ENCODE peak calls at places on chromosome X, in five cellular contexts. F, C, H, Q and W are unnamed samples.

GRCh38 chrX:38048886-38049285 is 42.5 kb downstream of the SYTL5 start:
- DNase-seq in F (peak), C (no peak), H (no peak), Q (no peak), W (no peak)

GRCh38 chrX:54042609-54043010 is 1.7 kb downstream of the PHF8 start:
- DNase-seq in C (peak), F (peak), Q (no peak), H (peak), W (peak)

GRCh38 chrX:69993494-69993893 is 56.2 kb downstream of the AWAT2 start:
- DNase-seq in C (no peak), H (no peak), Q (no peak), F (no peak), W (no peak)

GRCh38 chrX:11429543-11430085 is 136.4 kb downstream of the AMELX start:
- DNase-seq in Q (no peak), F (no peak), C (no peak), H (peak), W (no peak)

GRCh38 chrX:154354013-154354412 is 20.4 kb downstream of the FLNA start:
- DNase-seq in Q (no peak), F (no peak), H (no peak), C (no peak), W (no peak)

GRCh38 chrX:63855896-63856295 is 70.9 kb upstream of the ARHGEF9 start:
- DNase-seq in C (peak), Q (no peak), H (peak), F (peak), W (no peak)

GRCh38 chrX:101550825-101551767 is 749 bp downstream of the ARMCX1 start:
- DNase-seq in C (peak), Q (no peak), F (peak), H (peak), W (no peak)

GRCh38 chrX:101260435-101260834 is 30.7 kb downstream of the TAF7L start:
- DNase-seq in Q (no peak), H (no peak), F (no peak), C (peak), W (peak)

GRCh38 chrX:39953879-39954278 is 143.9 kb downstream of the BCOR start:
- DNase-seq in H (peak), C (no peak), F (peak), Q (no peak), W (no peak)

GRCh38 chrX:112967341-112967740 is 126.7 kb upstream of the AMOT start:
- DNase-seq in F (peak), C (peak), Q (no peak), H (peak), W (no peak)

GRCh38 chrX:96407981-96408380 is 276.7 kb upstream of the DIAPH2 start:
- DNase-seq in Q (no peak), C (no peak), H (no peak), F (no peak), W (no peak)

GRCh38 chrX:105173071-105173470 is 47.4 kb downstream of the TEX13A start:
- DNase-seq in F (no peak), H (no peak), C (no peak), Q (no peak), W (no peak)

GRCh38 chrX:119981286-119982070 is 37.9 kb upstream of the NKAP start:
- DNase-seq in Q (no peak), F (peak), C (peak), H (peak), W (peak)

GRCh38 chrX:30489323-30489722 is 88.2 kb downstream of the TASL start:
- DNase-seq in Q (no peak), F (no peak), C (no peak), H (no peak), W (no peak)

GRCh38 chrX:37287741-37288424 is 61.3 kb upstream of the PRRG1 start:
- DNase-seq in C (no peak), F (no peak), H (no peak), Q (no peak), W (no peak)

GRCh38 chrX:23766650-23767551 is 16.1 kb upstream of the SAT1 start:
- DNase-seq in F (no peak), H (no peak), C (no peak), Q (no peak), W (no peak)

GRCh38 chrX:123590842-123591491 is 141.9 kb downstream of the THOC2 start:
- DNase-seq in F (no peak), Q (no peak), H (peak), C (peak), W (peak)

GRCh38 chrX:7111518-7111917 is 36.0 kb upstream of the STS start:
- DNase-seq in H (no peak), C (no peak), F (no peak), Q (no peak), W (no peak)

GRCh38 chrX:72470593-72471310 is 101.9 kb downstream of the HDAC8 start:
- DNase-seq in Q (no peak), F (no peak), H (no peak), C (no peak), W (no peak)

GRCh38 chrX:141989134-141989533 is 85.4 kb downstream of the MAGEC1 start:
- DNase-seq in H (no peak), F (no peak), C (no peak), Q (no peak), W (no peak)

GRCh38 chrX:102637561-102637960 is 13.7 kb upstream of the GPRASP1 start:
- DNase-seq in C (no peak), H (no peak), Q (no peak), F (no peak), W (no peak)

GRCh38 chrX:118528089-118528753 is 32.6 kb downstream of the DOCK11 start:
- DNase-seq in C (no peak), H (no peak), F (no peak), Q (peak), W (peak)

GRCh38 chrX:43880439-43880838 is 1.8 kb downstream of the MAOB start:
- DNase-seq in H (peak), F (no peak), Q (no peak), C (no peak), W (no peak)

GRCh38 chrX:154517101-154517781 is 1.2 kb upstream of the FAM3A start:
- DNase-seq in Q (no peak), C (no peak), H (no peak), F (no peak), W (no peak)

GRCh38 chrX:110210417-110211139 is 107.3 kb downstream of the AMMECR1 start:
- DNase-seq in F (peak), Q (no peak), H (peak), C (peak), W (no peak)

GRCh38 chrX:102765794-102766193 is 45.3 kb downstream of the GPRASP3 start:
- DNase-seq in C (peak), Q (no peak), H (peak), F (peak), W (no peak)

GRCh38 chrX:41275661-41276609 is 58.0 kb upstream of the DDX3X start:
- DNase-seq in Q (no peak), F (peak), C (peak), H (peak), W (peak)

GRCh38 chrX:126701380-126701779 is 118.1 kb upstream of the PRR32 start:
- DNase-seq in F (no peak), H (no peak), Q (no peak), C (no peak), W (no peak)